ENCODE peak calls at places on chromosomes 6 and 20, in four cellular contexts. O, I, G and Y are unnamed samples.

GRCh38 chr6:50657513-50657912 is 55.8 kb upstream of the TFAP2D start:
- DNase-seq in O (no peak), I (no peak), G (no peak), Y (no peak)

GRCh38 chr6:62086047-62086446 is 200.0 kb downstream of the KHDRBS2 start:
- DNase-seq in O (no peak), I (no peak), G (no peak), Y (no peak)

GRCh38 chr6:18326980-18327379 is 60.2 kb upstream of the RNF144B start:
- DNase-seq in O (no peak), I (no peak), G (no peak), Y (no peak)

GRCh38 chr6:18509871-18510643 is 122.9 kb downstream of the RNF144B start:
- DNase-seq in O (no peak), I (no peak), G (no peak), Y (no peak)

GRCh38 chr6:40807484-40807883 is 220.3 kb upstream of the LRFN2 start:
- DNase-seq in O (no peak), I (no peak), G (no peak), Y (no peak)

GRCh38 chr6:17278289-17279061 is 2.7 kb upstream of the RBM24 start:
- DNase-seq in O (no peak), I (peak; percentile 24), G (no peak), Y (no peak)

GRCh38 chr6:27791182-27791939 is 120.8 kb downstream of the OR2B2 start:
- DNase-seq in O (peak; percentile 33), I (peak; percentile 76), G (peak; percentile 82), Y (no peak)

GRCh38 chr6:139230421-139230840 is 61.4 kb downstream of the TXLNB start:
- DNase-seq in O (no peak), I (no peak), G (no peak), Y (no peak)

GRCh38 chr6:129235167-129236072 is 352.5 kb downstream of the LAMA2 start:
- DNase-seq in O (no peak), I (no peak), G (no peak), Y (no peak)

GRCh38 chr20:51121901-51122412 is 99.0 kb upstream of the KCNG1 start:
- DNase-seq in O (no peak), I (no peak), G (peak; percentile 54), Y (no peak)

GRCh38 chr20:24579475-24579874 is 110.0 kb downstream of the SYNDIG1 start:
- DNase-seq in O (no peak), I (no peak), G (no peak), Y (no peak)

GRCh38 chr6:85449388-85449817 is 480 bp upstream of the NT5E start:
- DNase-seq in O (peak; percentile 59), I (no peak), G (no peak), Y (peak; percentile 50)

GRCh38 chr20:35947489-35947888 is 6.8 kb downstream of the SCAND1 start:
- DNase-seq in O (no peak), I (peak; percentile 69), G (peak; percentile 58), Y (no peak)

GRCh38 chr20:19328676-19329075 is 116.2 kb downstream of the SLC24A3 start:
- DNase-seq in O (no peak), I (no peak), G (no peak), Y (no peak)

GRCh38 chr20:20353574-20353973 is 14.3 kb upstream of the INSM1 start:
- DNase-seq in O (no peak), I (no peak), G (no peak), Y (no peak)

GRCh38 chr6:15946701-15947390 is 182.0 kb upstream of the MYLIP start:
- DNase-seq in O (no peak), I (no peak), G (no peak), Y (no peak)

GRCh38 chr20:59147197-59147596 is 16.4 kb upstream of the ZNF831 start:
- DNase-seq in O (no peak), I (no peak), G (no peak), Y (no peak)

GRCh38 chr6:85574932-85575598 is 18.6 kb downstream of the SNX14 start:
- DNase-seq in O (no peak), I (peak; percentile 52), G (no peak), Y (no peak)

GRCh38 chr6:32113386-32114352 is 4.5 kb upstream of the TNXB start:
- DNase-seq in O (no peak), I (peak; percentile 80), G (no peak), Y (no peak)

GRCh38 chr20:2320813-2321658 is 25.2 kb downstream of the TGM3 start:
- DNase-seq in O (no peak), I (no peak), G (no peak), Y (no peak)

GRCh38 chr6:33168202-33168601 is 24.1 kb downstream of the COL11A2 start:
- DNase-seq in O (no peak), I (no peak), G (no peak), Y (peak; percentile 13)

GRCh38 chr6:115766745-115767462 is 293.8 kb downstream of the FRK start:
- DNase-seq in O (no peak), I (no peak), G (no peak), Y (no peak)

GRCh38 chr20:63527184-63527583 is 6.6 kb downstream of the PPDPF start:
- DNase-seq in O (no peak), I (no peak), G (no peak), Y (no peak)
- TF ChIP-seq POLR2AphosphoS5 in O (no peak), I (no peak), G (no peak), Y (no peak)

GRCh38 chr6:137827977-137828815 is 38.9 kb upstream of the TNFAIP3 start:
- DNase-seq in O (no peak), I (no peak), G (no peak), Y (no peak)
- TF ChIP-seq POLR2A in O (peak; percentile 49), I (no peak), G (no peak), Y (peak; percentile 14)

DNA sequence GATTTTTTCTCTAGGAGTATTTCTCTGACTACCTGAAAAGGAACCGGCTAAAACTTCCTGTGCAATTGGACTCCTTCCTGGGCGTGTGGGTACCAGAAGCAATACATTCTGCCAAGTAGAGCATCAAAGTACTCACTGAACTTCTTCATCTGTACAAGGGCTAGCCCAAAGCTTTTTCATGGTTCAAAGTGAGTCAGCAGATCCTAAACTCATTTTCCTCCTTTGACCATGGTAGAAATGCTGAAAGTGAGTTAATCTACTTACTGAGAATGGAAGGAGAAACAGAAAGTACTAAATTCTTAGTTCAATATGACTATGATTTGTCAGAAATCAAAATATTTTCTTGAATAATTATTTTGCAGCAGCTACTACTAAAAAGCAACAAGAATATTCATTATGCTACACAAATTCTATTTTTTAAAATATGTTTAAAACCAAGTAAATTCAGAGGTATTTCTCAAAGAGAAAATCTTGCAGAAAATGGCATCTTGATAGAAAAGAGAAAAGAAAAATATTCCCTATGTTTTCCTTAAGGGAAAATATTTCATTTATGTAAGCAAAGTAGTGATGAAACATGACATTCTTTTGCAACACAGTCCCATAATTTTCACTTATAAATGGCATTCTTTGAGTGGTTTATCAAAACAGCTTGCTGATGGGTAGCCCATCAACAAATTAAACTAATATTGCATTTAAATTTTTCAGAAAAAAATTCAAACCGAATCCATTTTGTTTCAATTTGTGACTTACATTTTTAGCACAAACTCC is 3.7 kb upstream of the BEND6 start:
- DNase-seq in O (no peak), I (no peak), G (no peak), Y (no peak)
- TF ChIP-seq TAF1 in O (no peak), I (no peak), G (no peak), Y (no peak)

GRCh38 chr6:53648571-53648970 is 17.0 kb downstream of the KLHL31 start:
- DNase-seq in O (no peak), I (no peak), G (no peak), Y (no peak)

GRCh38 chr6:53654745-53655240 is 10.8 kb downstream of the KLHL31 start:
- DNase-seq in O (no peak), I (no peak), G (no peak), Y (no peak)

GRCh38 chr6:53651149-53651763 is 14.3 kb downstream of the KLHL31 start:
- DNase-seq in O (no peak), I (peak; percentile 89), G (no peak), Y (no peak)

GRCh38 chr6:53647437-53648094 is 18.0 kb downstream of the KLHL31 start:
- DNase-seq in O (peak; percentile 22), I (no peak), G (no peak), Y (no peak)

GRCh38 chr6:53651764-53652401 is 13.7 kb downstream of the KLHL31 start:
- DNase-seq in O (peak; percentile 16), I (peak; percentile 86), G (peak; percentile 83), Y (peak; percentile 8)
- TF ChIP-seq POLR2AphosphoS5 in O (no peak), I (peak; percentile 80), G (no peak), Y (no peak)